ENCODE peak calls at places on chromosomes 4 and X, in nine cellular contexts. T, A, F, V, Z, P, N, X and B are unnamed samples.

GRCh38 chr4:159227984-159228383 is 125.1 kb downstream of the RAPGEF2 start:
- DNase-seq in T (no peak), A (peak), F (peak), V (peak), Z (no peak), P (no peak), N (peak), X (peak), B (no peak)

GRCh38 chrX:47697171-47697570 is 38.2 kb upstream of the UXT start:
- DNase-seq in T (no peak), A (no peak), F (no peak), V (no peak), Z (no peak), P (no peak), N (no peak), X (no peak), B (no peak)

GRCh38 chr4:119116925-119117900 is 18.4 kb upstream of the MYOZ2 start:
- DNase-seq in T (no peak), A (no peak), F (no peak), V (no peak), Z (no peak), P (no peak), N (no peak), X (no peak), B (no peak)

GRCh38 chr4:127055349-127055748 is 577.4 kb upstream of the INTU start:
- DNase-seq in T (no peak), A (peak), F (no peak), V (peak), Z (no peak), P (no peak), N (peak), X (peak), B (no peak)

GRCh38 chr4:122045533-122045932 is 93.7 kb upstream of the TRPC3 start:
- DNase-seq in T (no peak), A (peak), F (no peak), V (no peak), Z (no peak), P (peak), N (peak), X (peak), B (peak)

GRCh38 chrX:110472265-110472664 is 113.6 kb downstream of the RTL9 start:
- DNase-seq in T (no peak), A (no peak), F (no peak), V (no peak), Z (no peak), P (no peak), N (no peak), X (no peak), B (no peak)

GRCh38 chr4:1998296-1998695 is 10.5 kb downstream of the NELFA start:
- DNase-seq in T (no peak), A (no peak), F (no peak), V (no peak), Z (no peak), P (no peak), N (no peak), X (no peak), B (no peak)

GRCh38 chrX:153635788-153636668 is 11.0 kb upstream of the DUSP9 start:
- DNase-seq in T (no peak), A (no peak), F (no peak), V (no peak), Z (no peak), P (peak), N (no peak), X (peak), B (peak)

GRCh38 chr4:116101321-116101720 is 984.1 kb downstream of the TRAM1L1 start:
- DNase-seq in T (no peak), A (no peak), F (no peak), V (no peak), Z (no peak), P (no peak), N (no peak), X (peak), B (no peak)

GRCh38 chr4:105520819-105521790 is 31.3 kb upstream of the ARHGEF38 start:
- DNase-seq in T (no peak), A (peak), F (no peak), V (no peak), Z (no peak), P (peak), N (peak), X (peak), B (peak)

GRCh38 chrX:87409113-87409841 is 108.3 kb upstream of the KLHL4 start:
- DNase-seq in T (no peak), A (peak), F (no peak), V (no peak), Z (no peak), P (no peak), N (no peak), X (peak), B (no peak)

GRCh38 chr4:55549888-55550287 is 3.2 kb upstream of the CLOCK start:
- DNase-seq in T (no peak), A (peak), F (no peak), V (no peak), Z (no peak), P (peak), N (no peak), X (peak), B (no peak)

GRCh38 chrX:141760761-141761160 is 62.2 kb upstream of the SPANXD start:
- DNase-seq in T (no peak), A (no peak), F (no peak), V (no peak), Z (no peak), P (no peak), N (no peak), X (no peak), B (no peak)

GRCh38 chr4:1591107-1591506 is 93.0 kb downstream of the FAM53A start:
- DNase-seq in T (no peak), A (no peak), F (no peak), V (no peak), Z (no peak), P (no peak), N (no peak), X (no peak), B (no peak)

GRCh38 chr4:9703391-9703790 is 78.0 kb upstream of the DRD5 start:
- DNase-seq in T (peak), A (no peak), F (peak), V (peak), Z (peak), P (peak), N (peak), X (peak), B (peak)

GRCh38 chr4:35151816-35152572 is 1092.3 kb downstream of the ARAP2 start:
- DNase-seq in T (no peak), A (no peak), F (no peak), V (no peak), Z (no peak), P (peak), N (no peak), X (peak), B (peak)

GRCh38 chr4:2045518-2045951 is 13.6 kb upstream of the NAT8L start:
- DNase-seq in T (no peak), A (peak), F (peak), V (no peak), Z (no peak), P (no peak), N (no peak), X (no peak), B (no peak)

GRCh38 chr4:55906999-55907398 is 41.7 kb upstream of the CEP135 start:
- DNase-seq in T (peak), A (no peak), F (no peak), V (no peak), Z (no peak), P (peak), N (no peak), X (no peak), B (no peak)

GRCh38 chrX:103063191-103063845 is 653 bp downstream of the BEX1 start:
- DNase-seq in T (no peak), A (peak), F (no peak), V (no peak), Z (no peak), P (peak), N (peak), X (peak), B (no peak)

GRCh38 chrX:48648299-48648698 is 35.3 kb upstream of the WAS start:
- DNase-seq in T (peak), A (peak), F (no peak), V (peak), Z (peak), P (peak), N (peak), X (peak), B (peak)

GRCh38 chr4:30790123-30790522 is 70.0 kb downstream of the PCDH7 start:
- DNase-seq in T (no peak), A (no peak), F (no peak), V (no peak), Z (no peak), P (no peak), N (no peak), X (no peak), B (no peak)

GRCh38 chr4:165680821-165681220 is 192.2 kb upstream of the TLL1 start:
- DNase-seq in T (no peak), A (no peak), F (no peak), V (no peak), Z (no peak), P (no peak), N (no peak), X (no peak), B (no peak)

GRCh38 chr4:73732759-73733431 is 7.5 kb upstream of the CXCL8 start:
- DNase-seq in T (no peak), A (no peak), F (no peak), V (no peak), Z (no peak), P (no peak), N (no peak), X (no peak), B (no peak)

GRCh38 chrX:139202742-139203410 is 327.7 kb upstream of the F9 start:
- DNase-seq in T (no peak), A (no peak), F (no peak), V (no peak), Z (no peak), P (no peak), N (no peak), X (no peak), B (no peak)

GRCh38 chr4:140082399-140082758 is 71.6 kb downstream of the MAML3 start:
- DNase-seq in T (no peak), A (no peak), F (no peak), V (no peak), Z (no peak), P (no peak), N (no peak), X (no peak), B (no peak)

GRCh38 chr4:26260571-26260970 is 60.2 kb upstream of the RBPJ start:
- DNase-seq in T (no peak), A (no peak), F (no peak), V (no peak), Z (no peak), P (no peak), N (no peak), X (no peak), B (no peak)

GRCh38 chr4:94641702-94642560 is 115.8 kb upstream of the BMPR1B start:
- DNase-seq in T (no peak), A (peak), F (no peak), V (no peak), Z (no peak), P (no peak), N (no peak), X (peak), B (no peak)

GRCh38 chr4:47482326-47482725 is 2.7 kb upstream of the ATP10D start:
- DNase-seq in T (no peak), A (peak), F (no peak), V (no peak), Z (no peak), P (no peak), N (no peak), X (peak), B (no peak)

GRCh38 chr4:110631582-110632505 is 9.0 kb upstream of the PITX2 start:
- DNase-seq in T (peak), A (peak), F (no peak), V (peak), Z (no peak), P (peak), N (peak), X (no peak), B (no peak)

GRCh38 chr4:71147261-71147660 is 153.8 kb downstream of the DCK start:
- DNase-seq in T (no peak), A (no peak), F (no peak), V (no peak), Z (no peak), P (no peak), N (no peak), X (no peak), B (no peak)

GRCh38 chr4:55445921-55446577 is 50.3 kb downstream of the TMEM165 start:
- DNase-seq in T (no peak), A (peak), F (no peak), V (no peak), Z (no peak), P (no peak), N (no peak), X (no peak), B (no peak)

GRCh38 chr4:69531251-69531650 is 35.5 kb upstream of the UGT2B4 start:
- DNase-seq in T (no peak), A (no peak), F (no peak), V (no peak), Z (no peak), P (no peak), N (no peak), X (no peak), B (no peak)